ENCODE peak calls at places on chromosomes 3 and 15, in seven cellular contexts. G is GM12878, H is fibroblast of lung, V is neural progenitor cell, S is HCT116, W is astrocyte, E is K562. B is an unnamed sample.

GRCh38 chr15:37520882-37521281 is 413.6 kb upstream of the TMCO5A start:
- DNase-seq in S (no peak), H (no peak), W (no peak), V (no peak), E (no peak), G (no peak), B (no peak)

GRCh38 chr15:90883526-90883931 is 775 bp upstream of the FES start:
- DNase-seq in S (no peak), V (no peak), H (no peak), G (no peak), E (no peak), W (no peak), B (peak; percentile 39)

GRCh38 chr3:119184808-119185690 is 11.7 kb downstream of the UPK1B start:
- DNase-seq in E (no peak), S (no peak), W (peak; percentile 92), G (no peak), V (no peak), H (peak; percentile 93), B (peak; percentile 96)

GRCh38 chr3:138567403-138567802 is 26.7 kb downstream of the CEP70 start:
- DNase-seq in G (no peak), W (no peak), E (no peak), S (no peak), H (no peak), V (no peak), B (no peak)

GRCh38 chr15:67823371-67824156 is 1.7 kb upstream of the SKOR1 start:
- DNase-seq in G (no peak), H (no peak), W (no peak), S (no peak), V (peak; percentile 56), E (peak; percentile 67), B (no peak)

GRCh38 chr15:38085931-38086562 is 151.6 kb downstream of the TMCO5A start:
- DNase-seq in S (no peak), G (peak; percentile 36), E (no peak), W (peak; percentile 89), V (no peak), H (peak; percentile 91), B (peak; percentile 64)

GRCh38 chr3:16240229-16241023 is 24.3 kb downstream of the DPH3 start:
- DNase-seq in W (peak; percentile 46), V (no peak), H (peak; percentile 50), E (no peak), S (no peak), G (no peak), B (peak; percentile 86)

GRCh38 chr3:188697127-188697526 is 474.6 kb upstream of the TPRG1 start:
- DNase-seq in G (peak; percentile 27), W (no peak), E (no peak), V (peak; percentile 32), S (no peak), H (no peak), B (no peak)

GRCh38 chr3:146161725-146162047 is 702 bp upstream of the PLOD2 start:
- DNase-seq in H (peak; percentile 72), E (no peak), G (no peak), S (no peak), V (peak; percentile 27), W (peak; percentile 59), B (peak; percentile 80)

GRCh38 chr15:21269121-21269520 is 171.2 kb downstream of the POTEB3 start:
- DNase-seq in S (no peak), E (no peak), W (no peak), G (no peak), H (no peak), V (no peak), B (no peak)

GRCh38 chr15:75097939-75098338 is 74.5 kb downstream of the PPCDC start:
- DNase-seq in H (no peak), V (no peak), G (no peak), E (no peak), W (no peak), S (no peak), B (no peak)

GRCh38 chr3:31010491-31010890 is 116.0 kb upstream of the GADL1 start:
- DNase-seq in G (no peak), S (no peak), H (peak; percentile 91), E (no peak), W (peak; percentile 90), V (no peak), B (peak; percentile 75)

DNA sequence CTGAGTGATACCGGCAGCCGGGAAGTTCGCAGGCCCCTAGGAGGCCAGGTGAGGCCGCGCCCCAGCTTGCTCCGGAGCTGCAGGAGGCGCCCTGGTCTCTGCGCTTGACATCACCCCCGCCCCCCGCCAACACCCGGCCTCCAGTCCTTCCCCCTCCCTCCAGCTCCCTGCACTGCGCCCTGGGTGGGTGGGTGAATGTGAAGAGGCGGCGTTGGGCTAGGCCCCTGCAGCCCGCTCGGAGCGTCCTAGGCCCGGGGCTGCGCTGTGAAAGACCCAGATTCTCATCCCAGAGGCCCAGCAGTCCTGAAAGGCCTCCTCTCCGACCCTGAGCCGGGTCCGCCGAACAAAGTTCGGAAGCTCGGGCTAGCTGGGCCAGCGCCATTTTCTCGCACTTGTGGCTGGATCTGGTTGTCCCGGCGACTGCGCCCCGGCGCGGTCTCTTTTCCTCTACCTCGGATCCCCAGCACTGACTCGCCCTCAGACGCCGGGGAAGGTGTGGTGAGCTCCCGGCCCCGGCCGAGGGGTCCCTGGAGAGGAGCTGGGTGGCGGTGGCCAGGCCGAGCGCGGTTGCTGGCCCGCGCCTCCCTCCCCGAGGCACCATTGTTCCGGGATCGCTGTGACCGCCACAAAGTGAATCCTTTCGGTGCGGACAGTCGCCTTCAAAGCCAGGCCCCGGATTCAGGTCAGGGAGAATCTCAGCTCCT is 12.9 kb downstream of the ZIC4 start:
- DNase-seq in E (no peak), S (no peak), H (no peak), V (peak; percentile 79), G (no peak), W (no peak), B (peak; percentile 88)
- TF ChIP-seq EZH2 in E (no peak), S (no peak), H (peak; percentile 68), V (no peak), G (no peak), W (peak; percentile 26), B (no peak)

GRCh38 chr3:104886220-104886995 is 480.3 kb upstream of the ALCAM start:
- DNase-seq in E (no peak), H (peak; percentile 58), G (no peak), S (no peak), W (peak; percentile 47), V (no peak), B (peak; percentile 68)
- H3K4me2 ChIP-seq in E (no peak overlapping the region), H (no peak overlapping the region), G (no peak overlapping the region), S (no peak overlapping the region), W (no peak overlapping the region), V (no peak overlapping the region), B (peak overlapping the region; percentile 19)

DNA sequence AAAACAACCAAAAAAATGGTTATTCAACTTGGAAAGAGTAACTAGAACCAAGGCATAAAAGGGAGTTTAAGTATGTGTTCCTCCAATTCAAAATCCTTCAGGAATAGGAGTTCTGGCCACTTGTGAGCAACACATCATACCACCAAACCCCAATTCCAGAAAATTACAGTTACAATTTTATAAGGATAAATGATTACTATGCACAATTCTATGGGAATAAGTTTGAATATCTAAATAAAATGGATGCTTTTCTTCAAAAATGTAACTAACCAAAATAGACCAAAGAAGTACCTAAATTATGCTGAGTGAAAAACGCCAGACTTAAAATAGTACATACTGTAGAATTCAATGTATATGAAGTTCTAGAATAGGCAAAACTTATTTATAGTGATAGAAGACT is 4.6 kb downstream of the HLTF start:
- DNase-seq in E (no peak), V (no peak), H (no peak), W (no peak), S (no peak), G (no peak), B (no peak)
- H3K9me3 ChIP-seq in E (peaks cover under 1% of the 10 kb centered on the region), V (no peaks in the 10 kb centered on the region), H (no peaks in the 10 kb centered on the region), W (no peaks in the 10 kb centered on the region), S (no peaks in the 10 kb centered on the region), G (no peaks in the 10 kb centered on the region), B (no peaks in the 10 kb centered on the region)

GRCh38 chr3:128372281-128372680 is 94.4 kb downstream of the DNAJB8 start:
- DNase-seq in V (no peak), E (no peak), G (peak; percentile 37), W (no peak), S (no peak), H (no peak), B (no peak)
- TF ChIP-seq EZH2 in V (no peak), E (no peak), G (no peak), W (no peak), S (no peak), H (no peak), B (no peak)

GRCh38 chr3:185655426-185656320 is 69.6 kb downstream of the SENP2 start:
- DNase-seq in S (no peak), G (no peak), W (no peak), H (no peak), E (no peak), V (no peak), B (no peak)
- H3K4me2 ChIP-seq in S (no peak overlapping the region), G (no peak overlapping the region), W (peak overlapping the region; percentile 37), H (peak overlapping the region; percentile 51), E (no peak overlapping the region), V (no peak overlapping the region), B (peak overlapping the region; percentile 49)

DNA sequence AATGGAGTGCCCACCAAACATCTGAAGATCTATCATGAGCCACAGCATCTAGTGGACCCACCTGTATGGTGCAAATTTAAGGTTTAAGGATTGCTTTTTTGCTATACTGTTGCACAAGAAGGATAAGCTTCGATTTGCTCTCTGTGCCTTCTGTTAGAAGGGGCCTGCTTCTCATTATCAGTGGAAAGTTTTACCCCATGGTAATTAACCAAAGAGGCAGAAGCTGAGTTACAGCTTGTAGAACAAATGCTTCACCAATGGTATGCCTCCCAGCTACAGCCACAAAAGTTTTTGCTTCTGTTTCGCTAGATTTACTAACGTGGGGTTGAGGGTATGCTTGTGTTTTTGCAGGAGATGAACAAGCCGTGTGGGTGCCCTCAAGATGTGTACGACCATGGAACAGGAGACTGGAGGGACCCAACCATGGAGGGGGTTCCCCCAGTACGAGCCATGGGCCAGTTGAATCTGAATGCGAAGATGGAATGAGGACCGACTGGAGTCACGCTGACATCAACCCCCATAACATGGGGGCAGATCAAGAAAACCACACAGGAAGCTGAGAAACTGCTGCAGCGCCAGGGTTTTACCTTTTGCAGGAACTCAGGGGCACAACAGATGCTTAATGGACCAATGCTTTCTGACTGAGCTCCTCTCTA is 43.5 kb downstream of the ACAD9 start:
- DNase-seq in G (no peak), H (no peak), V (no peak), S (no peak), E (no peak), W (no peak), B (no peak)
- H3K9me3 ChIP-seq in G (peaks cover 4% of the 10 kb centered on the region), H (no peaks in the 10 kb centered on the region), V (peaks cover 4% of the 10 kb centered on the region), S (peaks cover 8% of the 10 kb centered on the region), E (peaks cover 2% of the 10 kb centered on the region), W (peaks cover 36% of the 10 kb centered on the region), B (no peaks in the 10 kb centered on the region)

GRCh38 chr3:4981688-4982494 is 2.7 kb downstream of the BHLHE40 start:
- DNase-seq in E (no peak), V (no peak), S (no peak), W (peak; percentile 80), H (peak; percentile 85), G (no peak), B (peak; percentile 87)

GRCh38 chr3:4978966-4979400 is 254 bp upstream of the BHLHE40 start:
- DNase-seq in E (peak; percentile 88), W (peak; percentile 99), H (peak; percentile 99), V (peak; percentile 55), S (peak; percentile 95), G (peak; percentile 86), B (peak; percentile 99)

GRCh38 chr3:4979401-4980228 is at the start of gene BHLHE40:
- DNase-seq in V (peak; percentile 70), E (no peak), W (no peak), S (no peak), H (no peak), G (no peak), B (no peak)

GRCh38 chr3:4981160-4981687 is 2.0 kb downstream of the BHLHE40 start:
- DNase-seq in S (no peak), G (no peak), H (peak; percentile 45), W (peak; percentile 39), E (no peak), V (no peak), B (peak; percentile 58)

GRCh38 chr3:4980229-4981159 is 1.3 kb downstream of the BHLHE40 start:
- DNase-seq in W (peak; percentile 83), E (peak; percentile 82), H (peak; percentile 94), S (peak; percentile 62), G (peak; percentile 66), V (peak; percentile 75), B (peak; percentile 97)
- TF ChIP-seq EZH2 in W (no peak), E (no peak), H (no peak), S (no peak), G (no peak), V (peak; percentile 86), B (no peak)

B was measured in GM23248.